ENCODE peak calls at places on chromosome 2, in five cellular contexts. N is CD4-positive, alpha-beta memory T cell; F is hepatocyte; D is IMR-90; B is WERI-Rb-1. X is an unnamed sample.

GRCh38 chr2:118864207-118864606 is 16.8 kb upstream of the EN1 start:
- DNase-seq in N (no peak), F (no peak), D (no peak), B (no peak), X (no peak)

GRCh38 chr2:191804711-191805230 is 42.1 kb downstream of the CAVIN2 start:
- DNase-seq in N (no peak), F (no peak), D (no peak), B (no peak), X (no peak)

GRCh38 chr2:234579231-234579962 is 82.5 kb upstream of the ARL4C start:
- DNase-seq in N (no peak), F (no peak), D (peak; percentile 68), B (peak; percentile 72), X (no peak)

GRCh38 chr2:16005389-16005788 is 65.0 kb downstream of the MYCN start:
- DNase-seq in N (no peak), F (no peak), D (no peak), B (no peak), X (no peak)

GRCh38 chr2:20488782-20489181 is 41.9 kb downstream of the RHOB start:
- DNase-seq in N (no peak), F (no peak), D (no peak), B (no peak), X (no peak)

GRCh38 chr2:188315750-188316149 is 24.1 kb downstream of the GULP1 start:
- DNase-seq in N (no peak), F (no peak), D (no peak), B (no peak), X (no peak)

GRCh38 chr2:180449171-180449570 is 442.1 kb upstream of the CWC22 start:
- DNase-seq in N (no peak), F (no peak), D (no peak), B (peak; percentile 54), X (no peak)

GRCh38 chr2:234795272-234795920 is 156.4 kb upstream of the SH3BP4 start:
- DNase-seq in N (no peak), F (no peak), D (peak; percentile 26), B (no peak), X (no peak)

GRCh38 chr2:219939647-219940046 is 312.2 kb downstream of the SLC4A3 start:
- DNase-seq in N (no peak), F (no peak), D (no peak), B (no peak), X (no peak)

GRCh38 chr2:28981016-28981441 is at the start of gene TOGARAM2:
- DNase-seq in N (no peak), F (peak; percentile 70), D (peak; percentile 51), B (no peak), X (no peak)

GRCh38 chr2:239894276-239894675 is 130.9 kb downstream of the NDUFA10 start:
- DNase-seq in N (no peak), F (no peak), D (no peak), B (no peak), X (no peak)

GRCh38 chr2:20334645-20335203 is 15.9 kb downstream of the PUM2 start:
- DNase-seq in N (no peak), F (no peak), D (no peak), B (no peak), X (no peak)

GRCh38 chr2:70901235-70902066 is 34.2 kb upstream of the ATP6V1B1 start:
- DNase-seq in N (no peak), F (peak; percentile 15), D (peak; percentile 34), B (peak; percentile 54), X (no peak)

GRCh38 chr2:168278424-168278888 is 31.1 kb upstream of the STK39 start:
- DNase-seq in N (no peak), F (peak; percentile 71), D (peak; percentile 31), B (peak; percentile 72), X (no peak)

GRCh38 chr2:239630618-239631286 is 229.9 kb upstream of the HDAC4 start:
- DNase-seq in N (no peak), F (peak; percentile 73), D (peak; percentile 42), B (no peak), X (no peak)

GRCh38 chr2:52269696-52270485 is 1238.0 kb upstream of the NRXN1 start:
- DNase-seq in N (no peak), F (no peak), D (peak; percentile 80), B (no peak), X (no peak)

GRCh38 chr2:67772216-67773180 is 290.3 kb downstream of the C1D start:
- DNase-seq in N (no peak), F (no peak), D (no peak), B (no peak), X (no peak)

GRCh38 chr2:176418768-176419167 is 149.5 kb downstream of the MTX2 start:
- DNase-seq in N (no peak), F (no peak), D (no peak), B (no peak), X (no peak)

GRCh38 chr2:9071032-9071431 is 67.5 kb upstream of the MBOAT2 start:
- DNase-seq in N (no peak), F (peak; percentile 81), D (peak; percentile 89), B (no peak), X (no peak)

GRCh38 chr2:204315236-204315662 is 230.0 kb upstream of the PARD3B start:
- DNase-seq in N (no peak), F (no peak), D (peak; percentile 32), B (no peak), X (no peak)

GRCh38 chr2:44722002-44722625 is 219.4 kb upstream of the SIX3 start:
- DNase-seq in N (no peak), F (no peak), D (no peak), B (no peak), X (no peak)

GRCh38 chr2:55224761-55225261 is 7.3 kb downstream of the CLHC1 start:
- DNase-seq in N (no peak), F (no peak), D (no peak), B (peak; percentile 66), X (no peak)

GRCh38 chr2:172096661-172097547 is 5.8 kb downstream of the DLX2 start:
- DNase-seq in N (peak; percentile 37), F (peak; percentile 49), D (peak; percentile 39), B (no peak), X (no peak)

GRCh38 chr2:112958428-112959108 is 19.2 kb upstream of the IL36G start:
- DNase-seq in N (peak; percentile 53), F (peak; percentile 66), D (peak; percentile 57), B (peak; percentile 28), X (peak; percentile 31)

GRCh38 chr2:65128297-65129190 is 1.4 kb downstream of the RAB1A start:
- DNase-seq in N (no peak), F (peak; percentile 31), D (peak; percentile 45), B (no peak), X (no peak)

GRCh38 chr2:160494243-160494642 is 636 bp upstream of the RBMS1 start:
- DNase-seq in N (no peak), F (peak; percentile 35), D (no peak), B (no peak), X (no peak)

GRCh38 chr2:239268549-239268948 is 132.3 kb downstream of the HDAC4 start:
- DNase-seq in N (no peak), F (no peak), D (no peak), B (no peak), X (no peak)

GRCh38 chr2:27060323-27060722 is 8.9 kb downstream of the AGBL5 start:
- DNase-seq in N (no peak), F (no peak), D (no peak), B (no peak), X (no peak)

GRCh38 chr2:27057184-27057583 is 5.7 kb downstream of the AGBL5 start:
- DNase-seq in N (no peak), F (no peak), D (no peak), B (no peak), X (no peak)

GRCh38 chr2:27054721-27055120 is 3.3 kb downstream of the AGBL5 start:
- DNase-seq in N (no peak), F (no peak), D (no peak), B (no peak), X (no peak)

GRCh38 chr2:27058210-27058609 is 6.7 kb downstream of the AGBL5 start:
- DNase-seq in N (no peak), F (no peak), D (no peak), B (no peak), X (no peak)

DNA sequence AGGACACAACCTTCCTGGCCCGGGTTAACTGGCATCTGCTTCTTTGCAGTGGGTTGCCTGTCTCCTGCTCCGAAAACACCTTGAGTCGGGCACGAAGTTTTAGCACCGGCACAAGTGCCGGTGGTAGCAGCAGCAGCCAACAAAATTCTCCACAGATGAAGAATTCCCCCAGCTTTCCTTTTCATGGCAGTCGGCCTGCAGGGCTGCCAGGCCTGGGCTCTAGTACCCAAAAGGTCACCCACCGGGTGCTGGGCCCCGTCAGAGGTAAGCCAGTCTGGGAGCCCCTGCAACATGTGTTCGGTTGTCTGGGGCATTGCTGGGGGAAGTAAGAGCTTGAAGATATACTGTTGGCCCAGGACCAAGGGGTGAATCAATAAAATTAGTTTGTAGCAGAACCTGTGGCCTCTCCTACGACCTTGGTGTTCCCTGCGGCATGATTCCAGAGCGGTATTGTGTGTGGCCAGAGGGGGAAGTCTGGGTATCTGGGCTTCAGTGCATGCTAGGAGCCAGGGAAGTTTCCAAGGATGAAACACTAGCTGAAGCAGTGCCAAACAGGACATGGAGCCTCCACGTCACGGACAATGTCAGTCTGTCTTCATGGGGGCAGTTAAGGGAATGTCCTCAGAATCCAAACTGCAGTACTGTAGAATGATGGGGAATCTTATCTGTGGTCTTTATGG is 7.8 kb downstream of the AGBL5 start:
- DNase-seq in N (no peak), F (no peak), D (no peak), B (no peak), X (no peak)
- H3K4me3 ChIP-seq in N (no peak overlapping the region), F (no peak overlapping the region), D (no peak overlapping the region), B (no peak overlapping the region), X (no peak overlapping the region)

DNA sequence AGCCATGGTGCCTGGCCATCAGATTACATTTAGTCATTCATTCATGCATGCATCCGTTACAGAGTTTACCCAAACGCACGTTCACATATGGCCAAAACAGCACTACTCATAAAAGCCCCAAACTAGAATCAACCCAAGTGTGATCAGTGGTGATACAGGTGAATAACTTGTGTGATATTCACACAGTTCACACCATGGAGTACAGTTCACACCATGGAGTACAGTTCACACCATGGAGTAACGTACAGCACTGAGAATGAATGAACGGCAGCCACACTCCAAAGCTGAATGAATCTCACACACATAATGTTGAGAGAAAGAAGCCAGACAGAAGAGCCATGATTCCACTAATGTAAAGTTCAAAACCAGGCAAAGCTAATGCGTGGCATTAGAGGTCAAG is 12.3 kb upstream of the SLC66A3 start:
- DNase-seq in N (no peak), F (no peak), D (no peak), B (no peak), X (no peak)
- H3K27ac ChIP-seq in N (no peak overlapping the region), F (no peak overlapping the region), D (no peak overlapping the region), B (no peak overlapping the region), X (no peak overlapping the region)

DNA sequence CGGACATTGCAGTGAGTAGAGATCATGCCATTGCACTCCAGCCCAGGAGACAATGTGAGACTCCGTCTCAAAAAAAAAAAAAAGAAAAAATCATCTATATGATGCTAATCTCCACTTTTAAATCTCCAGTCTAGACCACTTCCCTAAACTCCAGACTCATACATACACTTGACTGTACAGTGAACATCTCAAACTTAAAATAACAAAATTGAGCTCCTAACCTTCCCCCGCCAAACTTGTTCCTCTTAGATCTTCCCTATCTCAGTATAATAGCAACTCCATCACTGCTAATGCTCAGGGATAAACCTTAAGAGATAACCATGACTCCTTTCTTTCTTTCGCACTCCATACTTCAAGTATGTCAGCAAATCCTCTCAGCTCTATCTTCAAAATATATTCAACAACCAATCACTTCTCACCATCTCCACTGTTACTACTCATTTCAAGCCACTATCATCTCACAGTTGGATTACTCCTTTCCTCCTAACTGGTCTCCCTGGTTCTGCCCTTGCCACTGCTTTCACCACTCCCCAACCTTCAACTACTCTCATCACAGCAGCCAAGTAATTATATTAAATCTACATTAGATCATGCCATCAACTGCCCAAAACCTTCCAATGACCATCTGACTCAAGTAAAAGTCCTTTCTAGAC is 12.0 kb downstream of the MEMO1 start:
- DNase-seq in N (no peak), F (no peak), D (no peak), B (no peak), X (no peak)
- H3K4me3 ChIP-seq in N (no peak overlapping the region), F (no peak overlapping the region), D (no peak overlapping the region), B (no peak overlapping the region), X (no peak overlapping the region)

GRCh38 chr2:120012363-120012762 is 514 bp upstream of the EPB41L5 start:
- DNase-seq in N (no peak), F (no peak), D (no peak), B (no peak), X (no peak)
- H3K27ac ChIP-seq in N (peak overlapping the region; percentile 55), F (peak overlapping the region; percentile 97), D (no peak overlapping the region), B (peak overlapping the region; percentile 94), X (peak overlapping the region; percentile 32)